ENCODE peak calls at places on chromosomes 13 and 19, in eight cellular contexts. X is activated CD4-positive, alpha-beta T cell treated with anti-CD3 and anti-CD28 coated beads for 24 hours; U is uterus; G is activated naive CD8-positive, alpha-beta T cell treated with anti-CD3 and anti-CD28 coated beads, Interleukin-2, amount 50 U/mL, for 16 hours; V is DMS153; Y is non-pigmented ciliary epithelial cell; J is CD4-positive, CD25-positive, alpha-beta regulatory T cell; T is stromal cell of bone marrow. I is an unnamed sample.

GRCh38 chr19:41330946-41331678 is 21.1 kb downstream of the CCDC97 start:
- DNase-seq in X (no peak), U (no peak), G (no peak), V (no peak), Y (no peak), J (no peak), T (no peak), I (no peak)

GRCh38 chr19:4390862-4391693 is 9.3 kb downstream of the SH3GL1 start:
- DNase-seq in X (no peak), U (no peak), G (no peak), V (no peak), Y (no peak), J (no peak), T (no peak), I (no peak)

GRCh38 chr19:17405250-17406038 is at the start of gene BST2:
- DNase-seq in X (no peak), U (peak), G (no peak), V (peak), Y (no peak), J (peak), T (no peak), I (no peak)

GRCh38 chr13:89455741-89456140 is 1784.6 kb downstream of the SLITRK5 start:
- DNase-seq in X (no peak), U (no peak), G (no peak), V (no peak), Y (no peak), J (no peak), T (no peak), I (no peak)

GRCh38 chr13:93875527-93875926 is 604.0 kb downstream of the DCT start:
- DNase-seq in X (no peak), U (no peak), G (no peak), V (no peak), Y (no peak), J (no peak), T (no peak), I (peak)

GRCh38 chr13:78334059-78334458 is 269.3 kb downstream of the POU4F1 start:
- DNase-seq in X (no peak), U (no peak), G (no peak), V (no peak), Y (no peak), J (no peak), T (no peak), I (no peak)

GRCh38 chr13:80359459-80360297 is 18.8 kb upstream of the SPRY2 start:
- DNase-seq in X (no peak), U (no peak), G (no peak), V (peak), Y (no peak), J (no peak), T (no peak), I (no peak)

GRCh38 chr19:30449673-30450072 is 77.5 kb downstream of the ZNF536 start:
- DNase-seq in X (no peak), U (no peak), G (no peak), V (no peak), Y (no peak), J (no peak), T (no peak), I (no peak)

GRCh38 chr13:37777676-37778075 is 91.9 kb downstream of the TRPC4 start:
- DNase-seq in X (no peak), U (no peak), G (no peak), V (no peak), Y (no peak), J (no peak), T (no peak), I (no peak)